ENCODE peak calls at places on chromosomes 11 and 22, in six cellular contexts. L, B, Q, G, T and W are unnamed samples.

GRCh38 chr11:117319214-117319840 is 3.3 kb upstream of the BACE1 start:
- DNase-seq in L (peak; percentile 53), B (no peak), Q (no peak), G (no peak), T (no peak), W (no peak)

GRCh38 chr22:27843441-27843840 is 41.9 kb upstream of the MN1 start:
- DNase-seq in L (no peak), B (no peak), Q (no peak), G (peak; percentile 64), T (no peak), W (no peak)

GRCh38 chr22:48338793-48339705 is 1488.6 kb downstream of the BRD1 start:
- DNase-seq in L (no peak), B (no peak), Q (no peak), G (no peak), T (no peak), W (no peak)

GRCh38 chr11:85029964-85030363 is 597.2 kb downstream of the DLG2 start:
- DNase-seq in L (peak; percentile 37), B (no peak), Q (no peak), G (no peak), T (peak; percentile 75), W (no peak)

GRCh38 chr11:47177229-47177845 is 658 bp upstream of the ARFGAP2 start:
- DNase-seq in L (peak; percentile 82), B (peak; percentile 65), Q (peak; percentile 72), G (peak; percentile 85), T (peak; percentile 88), W (peak; percentile 78)

GRCh38 chr11:103338621-103339484 is 229.6 kb downstream of the DYNC2H1 start:
- DNase-seq in L (no peak), B (no peak), Q (no peak), G (no peak), T (peak; percentile 25), W (no peak)

GRCh38 chr22:36846271-36846670 is 14.5 kb upstream of the NCF4 start:
- DNase-seq in L (no peak), B (no peak), Q (no peak), G (no peak), T (no peak), W (no peak)

GRCh38 chr11:110866081-110866480 is 153.8 kb upstream of the ARHGAP20 start:
- DNase-seq in L (peak; percentile 15), B (no peak), Q (no peak), G (no peak), T (no peak), W (no peak)

GRCh38 chr22:33116846-33117547 is 58.8 kb upstream of the SYN3 start:
- DNase-seq in L (no peak), B (no peak), Q (no peak), G (no peak), T (no peak), W (no peak)

GRCh38 chr11:45543808-45544422 is 121.5 kb downstream of the CHST1 start:
- DNase-seq in L (peak; percentile 5), B (no peak), Q (no peak), G (no peak), T (peak; percentile 22), W (no peak)

GRCh38 chr11:20754957-20755356 is 85.6 kb downstream of the NELL1 start:
- DNase-seq in L (no peak), B (no peak), Q (no peak), G (no peak), T (no peak), W (no peak)

GRCh38 chr22:43011079-43011478 is 3.9 kb downstream of the PACSIN2 start:
- DNase-seq in L (no peak), B (peak; percentile 57), Q (no peak), G (no peak), T (no peak), W (no peak)

GRCh38 chr22:43550024-43550620 is 138.3 kb downstream of the MPPED1 start:
- DNase-seq in L (no peak), B (peak; percentile 4), Q (no peak), G (peak; percentile 45), T (no peak), W (no peak)

GRCh38 chr11:45580399-45580798 is 85.0 kb downstream of the CHST1 start:
- DNase-seq in L (peak; percentile 29), B (no peak), Q (no peak), G (no peak), T (peak; percentile 48), W (no peak)

GRCh38 chr11:65454696-65455456 is 32.3 kb downstream of the NEAT1 start:
- DNase-seq in L (peak; percentile 85), B (peak; percentile 92), Q (peak; percentile 82), G (peak; percentile 92), T (peak; percentile 86), W (peak; percentile 94)

DNA sequence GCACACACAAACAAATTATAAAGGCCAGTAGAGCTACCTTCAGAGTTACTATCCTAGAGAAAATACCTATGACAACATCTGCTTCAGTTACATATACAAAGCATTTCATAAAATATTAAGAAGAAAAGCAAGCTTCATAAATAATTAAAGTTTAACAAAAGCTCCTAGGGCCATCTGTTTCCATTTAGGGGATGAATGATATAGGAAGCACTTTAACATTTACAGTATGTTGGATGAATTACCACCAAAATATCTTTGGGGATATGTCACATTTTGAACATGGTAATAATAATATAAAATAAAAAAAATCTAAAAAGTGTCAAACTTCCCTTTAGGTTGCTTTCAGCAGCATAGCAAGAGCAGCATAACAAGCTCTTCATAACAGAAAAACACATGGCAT is 104.6 kb downstream of the ATG16L2 start:
- DNase-seq in L (no peak), B (no peak), Q (no peak), G (no peak), T (no peak), W (no peak)
- H3K27ac ChIP-seq in L (no peak overlapping the region), B (no peak overlapping the region), Q (no peak overlapping the region), G (no peak overlapping the region), T (no peak overlapping the region), W (no peak overlapping the region)

GRCh38 chr22:29797351-29797750 is 30.2 kb downstream of the UQCR10 start:
- DNase-seq in L (no peak), B (no peak), Q (no peak), G (no peak), T (no peak), W (no peak)

GRCh38 chr22:29801153-29801552 is 34.0 kb downstream of the UQCR10 start:
- DNase-seq in L (no peak), B (peak; percentile 58), Q (no peak), G (no peak), T (no peak), W (no peak)

GRCh38 chr22:29798318-29798717 is 31.1 kb downstream of the UQCR10 start:
- DNase-seq in L (no peak), B (no peak), Q (no peak), G (no peak), T (peak; percentile 59), W (no peak)

GRCh38 chr22:29799217-29799680 is 32.1 kb downstream of the UQCR10 start:
- DNase-seq in L (peak; percentile 95), B (peak; percentile 95), Q (no peak), G (peak; percentile 90), T (peak; percentile 98), W (peak; percentile 51)

GRCh38 chr22:29798801-29799200 is 31.6 kb downstream of the UQCR10 start:
- DNase-seq in L (no peak), B (peak; percentile 46), Q (no peak), G (no peak), T (no peak), W (no peak)
- H3K27ac ChIP-seq in L (peak overlapping the region; percentile 33), B (peak overlapping the region; percentile 88), Q (no peak overlapping the region), G (peak overlapping the region; percentile 43), T (peak overlapping the region; percentile 31), W (peak overlapping the region; percentile 63)

GRCh38 chr11:34357646-34358257 is at the start of gene ABTB2:
- DNase-seq in L (peak; percentile 97), B (peak; percentile 99), Q (peak; percentile 97), G (peak; percentile 98), T (peak; percentile 97), W (peak; percentile 97)
- H3K27ac ChIP-seq in L (peak within 1 kb of the TSS; percentile 11), B (peak within 1 kb of the TSS; percentile 80), Q (peak within 1 kb of the TSS; percentile 38), G (peak within 1 kb of the TSS; percentile 73), T (peak within 1 kb of the TSS; percentile 58), W (peak within 1 kb of the TSS; percentile 58)

DNA sequence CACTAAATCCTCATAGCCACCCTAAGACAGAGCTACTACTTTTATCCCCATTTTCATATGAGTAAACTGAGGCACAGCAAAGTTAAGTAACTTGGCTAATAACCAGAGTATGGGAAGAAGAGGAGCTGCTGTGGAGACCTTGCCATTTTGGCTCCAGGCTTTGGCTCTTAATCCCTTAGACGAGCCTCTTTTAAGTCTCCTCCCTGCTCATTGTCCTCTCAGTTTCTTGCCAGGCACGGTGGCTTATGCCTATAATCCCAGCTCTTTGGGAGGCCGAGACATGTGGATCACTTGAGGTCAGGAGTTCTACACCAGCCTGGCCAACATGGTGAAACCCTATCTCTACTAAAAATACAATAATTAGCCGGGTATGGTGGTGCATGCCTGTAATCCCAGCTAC is 78.6 kb downstream of the PRR5L start:
- DNase-seq in L (no peak), B (no peak), Q (no peak), G (no peak), T (no peak), W (no peak)
- H3K27ac ChIP-seq in L (no peak overlapping the region), B (no peak overlapping the region), Q (no peak overlapping the region), G (no peak overlapping the region), T (no peak overlapping the region), W (no peak overlapping the region)

GRCh38 chr11:10622108-10622507 is 53.6 kb upstream of the LYVE1 start:
- DNase-seq in L (no peak), B (no peak), Q (no peak), G (peak; percentile 40), T (no peak), W (no peak)

GRCh38 chr11:10622957-10623787 is 54.7 kb upstream of the LYVE1 start:
- DNase-seq in L (no peak), B (no peak), Q (peak; percentile 18), G (peak; percentile 71), T (no peak), W (peak; percentile 27)

GRCh38 chr11:10617551-10617950 is 49.1 kb upstream of the LYVE1 start:
- DNase-seq in L (no peak), B (no peak), Q (no peak), G (no peak), T (no peak), W (no peak)

GRCh38 chr11:10618490-10618889 is 50.0 kb upstream of the LYVE1 start:
- DNase-seq in L (no peak), B (no peak), Q (no peak), G (no peak), T (no peak), W (no peak)

GRCh38 chr11:10619281-10619680 is 50.8 kb upstream of the LYVE1 start:
- DNase-seq in L (no peak), B (no peak), Q (no peak), G (no peak), T (no peak), W (no peak)
- H3K27ac ChIP-seq in L (no peak overlapping the region), B (peak overlapping the region; percentile 59), Q (no peak overlapping the region), G (peak overlapping the region; percentile 90), T (no peak overlapping the region), W (no peak overlapping the region)

GRCh38 chr11:68373189-68373809 is 60.9 kb downstream of the LRP5 start:
- DNase-seq in L (peak; percentile 72), B (no peak), Q (no peak), G (no peak), T (peak; percentile 53), W (no peak)

GRCh38 chr11:68373810-68374501 is 61.6 kb downstream of the LRP5 start:
- DNase-seq in L (peak; percentile 64), B (peak; percentile 61), Q (no peak), G (no peak), T (peak; percentile 72), W (peak; percentile 46)

GRCh38 chr11:68372625-68373024 is 60.2 kb downstream of the LRP5 start:
- DNase-seq in L (no peak), B (no peak), Q (no peak), G (no peak), T (no peak), W (no peak)

GRCh38 chr11:68375337-68375736 is 62.9 kb downstream of the LRP5 start:
- DNase-seq in L (no peak), B (no peak), Q (no peak), G (no peak), T (no peak), W (no peak)

GRCh38 chr11:68374531-68374930 is 62.1 kb downstream of the LRP5 start:
- DNase-seq in L (no peak), B (no peak), Q (no peak), G (no peak), T (no peak), W (no peak)
- H3K27ac ChIP-seq in L (peak overlapping the region; percentile 71), B (peak overlapping the region; percentile 77), Q (no peak overlapping the region), G (peak overlapping the region; percentile 93), T (no peak overlapping the region), W (no peak overlapping the region)